ENCODE peak calls at places on chromosome 7, in four cellular contexts. N is LHCN-M2; V is fibroblast of the aortic adventitia; R is stimulated activated CD4-positive, alpha-beta T cell treated with anti-CD3 and anti-CD28 coated beads, Interleukin-15, amount 100 ng/mL, for 1 hour. P is an unnamed sample.

GRCh38 chr7:151138541-151138910 is 29.0 kb downstream of the GBX1 start:
- DNase-seq in V (no peak), N (no peak), R (no peak), P (no peak)

GRCh38 chr7:115478426-115478825 is 552.1 kb downstream of the TFEC start:
- DNase-seq in V (peak), R (no peak), N (peak), P (no peak)

GRCh38 chr7:44240983-44241510 is 40.3 kb downstream of the YKT6 start:
- DNase-seq in N (peak), V (peak), R (peak), P (peak)

GRCh38 chr7:38451840-38452239 is 178.4 kb upstream of the TARP start:
- DNase-seq in R (no peak), V (peak), N (peak), P (peak)

GRCh38 chr7:100888988-100889760 is at the start of gene UFSP1:
- DNase-seq in V (no peak), N (no peak), R (no peak), P (no peak)

GRCh38 chr7:82950436-82950835 is 212.2 kb downstream of the PCLO start:
- DNase-seq in V (no peak), N (peak), R (no peak), P (no peak)

GRCh38 chr7:12423995-12424745 is 20.5 kb upstream of the VWDE start:
- DNase-seq in V (no peak), R (no peak), N (no peak), P (no peak)

GRCh38 chr7:151351027-151351426 is 9.4 kb downstream of the NUB1 start:
- DNase-seq in R (peak), V (no peak), N (no peak), P (no peak)

GRCh38 chr7:80611779-80612178 is 26.7 kb upstream of the CD36 start:
- DNase-seq in N (peak), V (peak), R (no peak), P (peak)

GRCh38 chr7:16416289-16417282 is 4.8 kb downstream of the CRPPA start:
- DNase-seq in R (no peak), N (peak), V (peak), P (peak)

GRCh38 chr7:1151653-1152425 is 8.2 kb downstream of the ZFAND2A start:
- DNase-seq in N (no peak), V (no peak), R (no peak), P (no peak)

GRCh38 chr7:77328669-77329068 is 87.5 kb downstream of the GSAP start:
- DNase-seq in V (peak), N (peak), R (no peak), P (no peak)

GRCh38 chr7:157547611-157548010 is 210.8 kb downstream of the DNAJB6 start:
- DNase-seq in V (no peak), N (no peak), R (no peak), P (no peak)

GRCh38 chr7:37092548-37092947 is 356.1 kb downstream of the ELMO1 start:
- DNase-seq in R (no peak), N (no peak), V (no peak), P (no peak)

GRCh38 chr7:102306916-102307677 is 20.4 kb downstream of the SH2B2 start:
- DNase-seq in N (peak), V (no peak), R (no peak), P (peak)

GRCh38 chr7:156430109-156430508 is 210.5 kb upstream of the RNF32 start:
- DNase-seq in V (no peak), N (no peak), R (no peak), P (no peak)

GRCh38 chr7:146655928-146656797 is 539.6 kb downstream of the CNTNAP2 start:
- DNase-seq in N (peak), R (no peak), V (no peak), P (peak)

GRCh38 chr7:116706668-116707126 is 34.7 kb downstream of the MET start:
- DNase-seq in V (peak), N (peak), R (no peak), P (peak)

GRCh38 chr7:139023076-139023475 is 12.8 kb downstream of the ZC3HAV1L start:
- DNase-seq in N (no peak), R (no peak), V (no peak), P (no peak)

GRCh38 chr7:94060772-94061171 is 56.6 kb upstream of the BET1 start:
- DNase-seq in V (no peak), R (no peak), N (peak), P (peak)

GRCh38 chr7:24197852-24198251 is 86.1 kb upstream of the NPY start:
- DNase-seq in N (peak), R (no peak), V (no peak), P (peak)

GRCh38 chr7:54242776-54243175 is 299.4 kb upstream of the VSTM2A start:
- DNase-seq in N (no peak), R (no peak), V (no peak), P (no peak)

GRCh38 chr7:43570688-43571365 is 12.1 kb upstream of the STK17A start:
- DNase-seq in N (no peak), R (no peak), V (no peak), P (peak)

GRCh38 chr7:112036071-112036470 is 170.1 kb downstream of the DOCK4 start:
- DNase-seq in V (no peak), N (peak), R (no peak), P (peak)